ENCODE peak calls at places on chromosomes 1 and 21, in six cellular contexts. P is tibial nerve, Y is esophagus squamous epithelium, A is transverse colon, B is sigmoid colon, G is spleen. R is an unnamed sample. For H3K27me3, the result is how much of the 10 kb centered on the place peaks cover.

GRCh38 chr1:21955058-21955457 is 17.9 kb upstream of the HSPG2 start:
- DNase-seq in P (no peak), Y (no peak), A (no peak), B (peak), G (no peak), R (no peak)

GRCh38 chr1:109615879-109616278 is 3.5 kb downstream of the GNAT2 start:
- DNase-seq in P (no peak), Y (no peak), A (no peak), B (peak), G (no peak), R (no peak)

GRCh38 chr1:24859063-24860010 is 70.7 kb downstream of the RUNX3 start:
- DNase-seq in P (no peak), Y (no peak), A (no peak), B (no peak), G (no peak), R (no peak)

GRCh38 chr1:31409946-31410858 is 2.8 kb upstream of the SERINC2 start:
- DNase-seq in P (no peak), Y (no peak), A (no peak), B (no peak), G (no peak), R (no peak)

GRCh38 chr1:53336146-53336545 is 8.3 kb upstream of the LRP8 start:
- DNase-seq in P (no peak), Y (no peak), A (no peak), B (peak), G (no peak), R (no peak)

GRCh38 chr1:53732912-53733317 is 6.0 kb downstream of the GLIS1 start:
- DNase-seq in P (no peak), Y (no peak), A (no peak), B (no peak), G (no peak), R (no peak)

GRCh38 chr21:29181799-29182470 is 51.5 kb downstream of the MAP3K7CL start:
- DNase-seq in P (no peak), Y (no peak), A (peak), B (no peak), G (no peak), R (no peak)

GRCh38 chr1:198295186-198295585 is 138.4 kb downstream of the NEK7 start:
- DNase-seq in P (no peak), Y (no peak), A (no peak), B (no peak), G (no peak), R (no peak)

GRCh38 chr21:42121792-42122191 is 50.7 kb downstream of the UMODL1 start:
- DNase-seq in P (no peak), Y (no peak), A (peak), B (no peak), G (peak), R (no peak)

GRCh38 chr1:226064816-226065248 is 2.3 kb downstream of the H3-3A start:
- DNase-seq in P (no peak), Y (no peak), A (peak), B (no peak), G (no peak), R (peak)

GRCh38 chr21:17660449-17660848 is 47.7 kb upstream of the BTG3 start:
- DNase-seq in P (no peak), Y (no peak), A (no peak), B (no peak), G (no peak), R (no peak)

GRCh38 chr1:53837924-53838653 is at the start of gene NDC1:
- DNase-seq in P (peak), Y (peak), A (peak), B (peak), G (peak), R (peak)

GRCh38 chr1:214135886-214136285 is 145.1 kb upstream of the SMYD2 start:
- DNase-seq in P (no peak), Y (no peak), A (no peak), B (no peak), G (no peak), R (no peak)

GRCh38 chr1:28437924-28438699 is 67.7 kb upstream of the RCC1 start:
- DNase-seq in P (peak), Y (peak), A (peak), B (peak), G (peak), R (peak)

GRCh38 chr21:29309703-29310102 is 11.0 kb downstream of the BACH1 start:
- DNase-seq in P (no peak), Y (no peak), A (no peak), B (no peak), G (no peak), R (no peak)

GRCh38 chr21:28938726-28939125 is 54.0 kb downstream of the LTN1 start:
- DNase-seq in P (no peak), Y (no peak), A (no peak), B (no peak), G (no peak), R (no peak)

GRCh38 chr1:157154940-157155514 is 16.8 kb upstream of the ETV3 start:
- DNase-seq in P (no peak), Y (no peak), A (peak), B (no peak), G (no peak), R (peak)

GRCh38 chr1:190129367-190129766 is 348.3 kb downstream of the BRINP3 start:
- DNase-seq in P (no peak), Y (no peak), A (no peak), B (no peak), G (no peak), R (no peak)

GRCh38 chr1:50968884-50969610 is 998 bp upstream of the CDKN2C start:
- DNase-seq in P (no peak), Y (no peak), A (peak), B (peak), G (peak), R (peak)

GRCh38 chr1:28646040-28646439 is 2.4 kb upstream of the RNU11 start:
- DNase-seq in P (no peak), Y (no peak), A (no peak), B (peak), G (no peak), R (no peak)

GRCh38 chr1:19042675-19043578 is 86.5 kb upstream of the IFFO2 start:
- DNase-seq in P (no peak), Y (no peak), A (no peak), B (peak), G (peak), R (no peak)

GRCh38 chr1:1353389-1354151 is 4.4 kb upstream of the DVL1 start:
- DNase-seq in P (no peak), Y (no peak), A (no peak), B (no peak), G (no peak), R (no peak)

GRCh38 chr1:198047913-198048312 is 108.9 kb upstream of the NEK7 start:
- DNase-seq in P (no peak), Y (no peak), A (no peak), B (no peak), G (no peak), R (no peak)

GRCh38 chr1:111738436-111739221 is 566 bp downstream of the INKA2 start:
- DNase-seq in P (peak), Y (no peak), A (peak), B (peak), G (peak), R (peak)

GRCh38 chr1:54581621-54582035 is 33.6 kb downstream of the ACOT11 start:
- DNase-seq in P (peak), Y (peak), A (peak), B (peak), G (no peak), R (peak)

GRCh38 chr1:32774950-32775634 is 42.1 kb downstream of the YARS1 start:
- DNase-seq in P (no peak), Y (no peak), A (no peak), B (no peak), G (no peak), R (peak)

GRCh38 chr1:156814571-156815260 is 1.9 kb downstream of the SH2D2A start:
- DNase-seq in P (no peak), Y (no peak), A (no peak), B (no peak), G (no peak), R (no peak)

GRCh38 chr1:243596441-243597183 is 253.4 kb downstream of the AKT3 start:
- DNase-seq in P (no peak), Y (no peak), A (no peak), B (no peak), G (no peak), R (no peak)

GRCh38 chr1:198105185-198105584 is 51.6 kb upstream of the NEK7 start:
- DNase-seq in P (no peak), Y (no peak), A (no peak), B (no peak), G (no peak), R (no peak)

GRCh38 chr1:1356796-1357401 is 1.5 kb downstream of the MXRA8 start:
- DNase-seq in P (no peak), Y (no peak), A (no peak), B (no peak), G (no peak), R (no peak)

GRCh38 chr1:219478811-219479210 is 134.1 kb downstream of the ZC3H11B start:
- DNase-seq in P (no peak), Y (no peak), A (no peak), B (no peak), G (no peak), R (no peak)

GRCh38 chr21:26840912-26841311 is 4.3 kb downstream of the ADAMTS1 start:
- DNase-seq in P (peak), Y (no peak), A (no peak), B (peak), G (no peak), R (peak)

GRCh38 chr1:206467915-206468314 is 2.4 kb upstream of the IKBKE start:
- DNase-seq in P (no peak), Y (no peak), A (peak), B (peak), G (peak), R (no peak)

GRCh38 chr21:42533963-42534355 is 20.3 kb downstream of the SLC37A1 start:
- DNase-seq in P (no peak), Y (no peak), A (peak), B (no peak), G (no peak), R (no peak)

GRCh38 chr1:63615809-63616420 is 22.7 kb downstream of the PGM1 start:
- DNase-seq in P (peak), Y (no peak), A (peak), B (peak), G (no peak), R (no peak)

GRCh38 chr1:88985033-88985432 is 7.4 kb downstream of the KYAT3 start:
- DNase-seq in P (no peak), Y (no peak), A (no peak), B (no peak), G (no peak), R (peak)

DNA sequence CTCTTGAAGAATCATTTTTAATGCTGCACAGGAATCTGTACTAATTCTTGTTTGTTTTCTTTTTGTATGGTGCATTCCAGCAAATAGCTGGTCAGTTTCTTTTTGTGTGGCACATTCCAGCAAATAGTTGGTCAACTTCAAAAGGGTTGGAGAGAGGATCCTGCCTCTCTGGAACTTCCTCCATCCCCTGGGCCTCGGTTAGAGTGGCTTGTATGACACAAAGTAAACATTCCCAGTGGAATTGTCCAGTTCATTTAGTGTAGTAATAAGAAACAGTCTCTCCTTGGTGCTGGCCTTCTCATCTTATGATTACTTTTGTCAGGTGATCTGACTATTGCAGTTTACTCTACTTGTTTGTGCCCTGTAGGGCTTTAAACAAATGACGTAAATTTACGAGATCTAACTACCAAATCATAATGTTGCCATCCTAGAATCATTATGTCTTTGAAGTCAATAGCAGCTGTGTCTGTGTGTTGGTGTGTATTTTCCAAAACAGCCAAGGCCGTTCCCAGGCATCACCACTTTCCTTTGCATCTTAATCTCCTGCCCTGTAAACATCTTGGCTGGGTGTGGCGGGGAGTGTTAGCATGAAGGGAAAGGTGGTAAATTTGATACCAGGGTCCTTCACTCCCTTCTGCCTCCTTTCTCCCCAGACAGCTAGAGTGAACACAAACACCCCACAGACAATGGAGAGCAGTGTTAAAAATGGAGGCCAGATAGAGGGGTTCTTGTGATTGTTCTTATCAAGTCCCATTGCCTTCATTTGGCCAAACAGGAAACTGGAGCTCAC is 77.9 kb downstream of the CDC7 start:
- DNase-seq in P (no peak), Y (no peak), A (no peak), B (no peak), G (no peak), R (no peak)
- H3K27me3 ChIP-seq in P (under half), Y (under half), A (under half), B (under half), G (under half), R (under half)

DNA sequence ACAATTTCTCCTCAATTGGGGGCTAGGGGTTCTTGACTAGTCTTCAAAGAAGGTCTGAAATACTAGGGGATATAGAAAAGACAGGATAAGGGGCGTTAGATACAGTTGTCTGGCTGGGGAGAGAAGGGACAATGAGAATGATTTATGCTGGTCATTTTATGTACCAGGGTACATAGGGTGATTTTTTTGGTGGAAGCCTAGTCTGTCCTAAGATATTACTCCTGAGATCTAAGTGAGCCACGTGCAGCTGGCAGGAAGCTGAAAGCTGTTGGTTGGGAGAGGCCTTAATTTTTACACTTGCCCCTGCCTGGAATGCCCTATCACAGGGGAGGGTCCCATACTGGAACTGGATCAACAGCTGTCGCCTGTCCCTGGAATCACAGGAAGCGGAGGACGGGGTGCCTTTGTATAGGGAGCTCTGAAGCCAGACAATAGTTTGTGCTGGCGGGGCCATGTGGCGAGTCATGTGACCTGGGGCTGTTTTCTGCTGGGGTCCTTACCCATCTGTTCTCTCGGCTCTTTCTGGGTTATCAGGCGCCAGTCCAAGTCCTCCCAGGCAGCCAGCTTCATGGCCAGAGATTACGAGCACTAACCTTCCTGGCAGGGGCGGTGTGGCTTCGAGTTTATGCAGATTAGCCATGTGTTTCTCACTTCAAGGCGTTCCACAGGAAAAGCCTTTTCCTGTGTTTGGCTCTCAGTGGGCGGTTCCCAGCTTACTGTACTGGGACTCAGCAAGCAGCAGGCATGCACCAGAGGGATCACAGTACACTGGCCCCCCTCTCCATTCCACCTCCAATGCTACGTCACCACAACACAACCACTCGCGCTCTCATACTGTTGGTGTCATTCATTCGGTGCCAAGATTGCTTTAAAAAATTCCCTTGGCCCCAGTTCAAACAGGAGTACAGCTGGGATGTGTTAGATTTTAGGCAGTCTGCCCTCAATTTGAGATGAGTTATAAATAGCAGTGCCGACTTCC is 27.5 kb downstream of the ARID1A start:
- DNase-seq in P (peak), Y (no peak), A (peak), B (peak), G (peak), R (peak)
- TF ChIP-seq POLR2A in P (no peak), Y (no peak), A (peak), B (no peak), G (no peak), R (no peak)

GRCh38 chr1:209993061-209993830 is 55.2 kb downstream of the SYT14 start:
- DNase-seq in P (no peak), Y (no peak), A (no peak), B (no peak), G (no peak), R (no peak)

GRCh38 chr1:209983953-209984352 is 45.9 kb downstream of the SYT14 start:
- DNase-seq in P (no peak), Y (no peak), A (no peak), B (no peak), G (no peak), R (no peak)

GRCh38 chr1:209988706-209989105 is 50.7 kb downstream of the SYT14 start:
- DNase-seq in P (no peak), Y (no peak), A (no peak), B (no peak), G (no peak), R (no peak)

GRCh38 chr1:209985002-209985401 is 47.0 kb downstream of the SYT14 start:
- DNase-seq in P (no peak), Y (no peak), A (no peak), B (no peak), G (no peak), R (no peak)

GRCh38 chr1:209989525-209989924 is 51.5 kb downstream of the SYT14 start:
- DNase-seq in P (no peak), Y (no peak), A (no peak), B (no peak), G (no peak), R (no peak)
- TF ChIP-seq CTCF in P (peak), Y (peak), A (no peak), B (peak), G (no peak), R (no peak)

GRCh38 chr1:228007801-228008341 is 1.1 kb downstream of the WNT3A start:
- DNase-seq in P (no peak), Y (no peak), A (no peak), B (peak), G (peak), R (no peak)
- H3K27me3 ChIP-seq in P (half or more), Y (under half), A (half or more), B (under half), G (under half), R (under half)

GRCh38 chr1:34829250-34829649 is 30.3 kb downstream of the SMIM12 start:
- DNase-seq in P (no peak), Y (no peak), A (no peak), B (no peak), G (no peak), R (no peak)

GRCh38 chr1:34825455-34826081 is 32.8 kb downstream of the GJA4 start:
- DNase-seq in P (no peak), Y (no peak), A (peak), B (no peak), G (no peak), R (no peak)

GRCh38 chr1:34831721-34832246 is 27.8 kb downstream of the SMIM12 start:
- DNase-seq in P (no peak), Y (no peak), A (no peak), B (no peak), G (no peak), R (no peak)

GRCh38 chr1:34827341-34827941 is 32.1 kb downstream of the SMIM12 start:
- DNase-seq in P (no peak), Y (no peak), A (no peak), B (no peak), G (no peak), R (no peak)

GRCh38 chr1:34828611-34829010 is 30.9 kb downstream of the SMIM12 start:
- DNase-seq in P (no peak), Y (no peak), A (no peak), B (no peak), G (no peak), R (no peak)
- TF ChIP-seq POLR2A in P (no peak), Y (no peak), A (no peak), B (no peak), G (no peak), R (no peak)

R was measured in ovary.